ENCODE peak calls at places on chromosomes 2 and 18, in four cellular contexts. B is CD4-positive, CD25-positive, alpha-beta regulatory T cell; O is GM23248; R is thoracic aorta. H is an unnamed sample.

GRCh38 chr18:657311-657997 is at the start of gene TYMS:
- DNase-seq in B (peak; percentile 12), O (peak; percentile 64), R (no peak), H (peak; percentile 18)

GRCh38 chr2:96870631-96871255 is 863 bp upstream of the SEMA4C start:
- DNase-seq in B (peak; percentile 36), O (peak; percentile 31), R (no peak), H (no peak)

GRCh38 chr18:25233582-25234362 is 118.2 kb downstream of the ZNF521 start:
- DNase-seq in B (no peak), O (peak; percentile 78), R (no peak), H (peak; percentile 32)

GRCh38 chr2:24084386-24085375 is at the start of gene TP53I3:
- DNase-seq in B (peak; percentile 70), O (peak; percentile 94), R (peak; percentile 47), H (peak; percentile 87)

GRCh38 chr2:226118471-226119429 is 680.9 kb downstream of the IRS1 start:
- DNase-seq in B (no peak), O (peak; percentile 94), R (no peak), H (peak; percentile 83)

GRCh38 chr2:36356199-36356989 is 816 bp downstream of the CRIM1 start:
- DNase-seq in B (no peak), O (peak; percentile 77), R (no peak), H (no peak)

GRCh38 chr18:67133669-67134068 is 382.9 kb downstream of the DSEL start:
- DNase-seq in B (no peak), O (no peak), R (no peak), H (no peak)

GRCh38 chr2:11766016-11766415 is 19.6 kb downstream of the LPIN1 start:
- DNase-seq in B (no peak), O (no peak), R (no peak), H (no peak)

GRCh38 chr18:9570255-9570654 is 44.1 kb downstream of the PPP4R1 start:
- DNase-seq in B (no peak), O (no peak), R (no peak), H (no peak)

DNA sequence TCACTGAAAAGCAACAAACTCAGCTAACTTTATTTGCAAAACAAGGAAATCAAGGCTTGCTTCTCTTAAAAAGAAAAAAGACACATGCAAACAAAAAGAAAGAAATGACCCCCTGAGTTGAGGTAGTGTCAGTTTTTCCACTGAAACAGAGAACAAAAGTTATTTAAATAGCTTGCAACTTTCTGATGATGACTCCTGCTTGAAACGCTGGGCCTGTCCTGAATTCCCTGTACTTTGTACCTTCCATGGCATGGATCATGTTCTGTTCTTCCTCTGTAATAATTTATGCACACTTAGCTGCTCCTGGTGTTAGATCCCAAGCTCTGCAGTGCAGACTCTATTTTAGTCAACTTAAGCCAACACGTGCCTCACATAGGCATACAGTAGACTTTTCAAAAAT is 84.0 kb downstream of the SKA1 start:
- DNase-seq in B (no peak), O (no peak), R (no peak), H (no peak)
- H3K27ac ChIP-seq in B (no peak overlapping the region), O (no peak overlapping the region), R (no peak overlapping the region), H (no peak overlapping the region)

GRCh38 chr18:70576281-70577022 is 287.6 kb downstream of the SOCS6 start:
- DNase-seq in B (no peak), O (no peak), R (no peak), H (no peak)
- H3K27ac ChIP-seq in B (no peak overlapping the region), O (no peak overlapping the region), R (no peak overlapping the region), H (no peak overlapping the region)

GRCh38 chr18:11859903-11860407 is 8.7 kb downstream of the CHMP1B start:
- DNase-seq in B (no peak), O (peak; percentile 83), R (no peak), H (peak; percentile 91)
- H3K27ac ChIP-seq in B (no peak overlapping the region), O (peak overlapping the region; percentile 40), R (no peak overlapping the region), H (peak overlapping the region; percentile 74)

DNA sequence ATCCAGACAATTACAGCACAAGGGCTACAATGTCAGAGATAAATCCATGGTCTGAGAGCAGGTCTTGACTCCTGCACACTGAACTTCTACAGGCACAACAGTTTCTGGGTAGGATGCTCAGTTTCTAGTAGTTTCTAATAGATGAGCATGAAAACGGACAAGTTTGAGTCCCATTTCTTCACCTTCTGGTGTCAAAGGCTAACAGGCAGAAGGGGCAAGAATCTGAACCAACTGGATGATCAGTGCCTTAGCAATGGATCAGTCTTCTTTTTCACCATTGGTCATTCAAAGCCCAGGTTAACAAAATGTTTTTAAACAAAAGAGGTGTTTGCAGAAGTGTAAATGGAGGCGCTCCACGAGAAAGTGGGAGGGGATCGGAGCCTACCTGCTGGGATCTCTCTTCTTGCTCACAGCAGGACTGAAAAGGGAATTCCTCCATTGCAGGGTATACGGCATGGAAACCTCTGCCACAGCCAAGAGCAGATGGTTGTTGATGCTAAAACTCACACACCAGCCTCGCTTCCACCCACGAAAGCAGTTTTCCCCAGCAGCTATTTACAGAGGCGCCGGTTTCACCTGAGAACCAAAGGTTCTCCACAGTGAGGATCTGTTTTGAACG is 135.1 kb upstream of the ARL4C start:
- DNase-seq in B (no peak), O (no peak), R (no peak), H (no peak)
- H3K27ac ChIP-seq in B (no peak overlapping the region), O (no peak overlapping the region), R (no peak overlapping the region), H (no peak overlapping the region)